ENCODE peak calls at places on chromosomes 12 and 14, in ten cellular contexts. G is breast epithelium; O is smooth muscle cell of the brain vasculature; E is stimulated activated CD4-positive, alpha-beta T cell treated with anti-CD3 and anti-CD28 coated beads, Interleukin-2, amount 100 ng/mL, for 24 hours; N is erythroblast; H is left ventricle myocardium inferior; A is activated effector memory CD4-positive, alpha-beta T cell treated with Interleukin-2 at 50 U/mL for 16 hours; W is GM23338; V is HFFc6; I is left colon. T is an unnamed sample.

GRCh38 chr14:69610859-69611263 is 535 bp upstream of the SUSD6 start:
- DNase-seq in G (no peak), O (no peak), E (no peak), N (peak; percentile 66), H (no peak), A (no peak), W (peak; percentile 44), V (peak; percentile 17), I (no peak), T (no peak)

GRCh38 chr14:85391455-85391854 is 138.5 kb upstream of the FLRT2 start:
- DNase-seq in G (no peak), O (no peak), E (no peak), N (no peak), H (no peak), A (no peak), W (no peak), V (no peak), I (no peak), T (no peak)

GRCh38 chr12:45343269-45344051 is 127.6 kb downstream of the ANO6 start:
- DNase-seq in G (no peak), O (no peak), E (no peak), N (no peak), H (peak; percentile 32), A (no peak), W (no peak), V (peak; percentile 71), I (no peak), T (no peak)

GRCh38 chr12:55619352-55620138 is 17.1 kb upstream of the OR10P1 start:
- DNase-seq in G (peak; percentile 26), O (peak; percentile 83), E (peak; percentile 53), N (peak; percentile 72), H (no peak), A (no peak), W (peak; percentile 98), V (peak; percentile 92), I (no peak), T (peak; percentile 72)

GRCh38 chr14:94041551-94042346 is 15.6 kb downstream of the OTUB2 start:
- DNase-seq in G (no peak), O (no peak), E (no peak), N (no peak), H (peak; percentile 64), A (no peak), W (no peak), V (peak; percentile 90), I (no peak), T (no peak)

GRCh38 chr14:62162998-62163589 is 400.9 kb downstream of the SNAPC1 start:
- DNase-seq in G (no peak), O (peak; percentile 13), E (no peak), N (peak; percentile 51), H (no peak), A (no peak), W (peak; percentile 82), V (peak; percentile 28), I (no peak), T (peak; percentile 43)

GRCh38 chr14:104967414-104968152 is 10.6 kb downstream of the AHNAK2 start:
- DNase-seq in G (no peak), O (no peak), E (no peak), N (no peak), H (peak; percentile 56), A (no peak), W (peak; percentile 65), V (no peak), I (peak; percentile 49), T (no peak)

GRCh38 chr12:104801427-104801826 is 156.7 kb downstream of the SLC41A2 start:
- DNase-seq in G (no peak), O (no peak), E (no peak), N (no peak), H (no peak), A (no peak), W (no peak), V (no peak), I (no peak), T (no peak)

GRCh38 chr12:442235-442884 is 17.4 kb upstream of the B4GALNT3 start:
- DNase-seq in G (no peak), O (peak; percentile 20), E (peak; percentile 61), N (peak; percentile 36), H (no peak), A (no peak), W (peak; percentile 83), V (peak; percentile 42), I (no peak), T (no peak)

GRCh38 chr12:54413284-54414190 is 5.5 kb downstream of the ITGA5 start:
- DNase-seq in G (no peak), O (no peak), E (peak; percentile 67), N (no peak), H (peak; percentile 59), A (peak; percentile 77), W (no peak), V (peak; percentile 42), I (peak; percentile 52), T (peak; percentile 60)

GRCh38 chr12:130825771-130826150 is 13.3 kb downstream of the STX2 start:
- DNase-seq in G (no peak), O (no peak), E (no peak), N (peak; percentile 88), H (no peak), A (no peak), W (no peak), V (no peak), I (no peak), T (no peak)

GRCh38 chr12:51941669-51942455 is 9.6 kb upstream of the ACVR1B start:
- DNase-seq in G (no peak), O (no peak), E (no peak), N (no peak), H (no peak), A (no peak), W (no peak), V (no peak), I (no peak), T (no peak)

GRCh38 chr14:28785096-28785952 is 18.7 kb downstream of the FOXG1 start:
- DNase-seq in G (no peak), O (no peak), E (no peak), N (no peak), H (no peak), A (no peak), W (peak; percentile 91), V (no peak), I (no peak), T (no peak)

GRCh38 chr12:63294327-63294632 is 143.3 kb upstream of the AVPR1A start:
- DNase-seq in G (no peak), O (peak; percentile 76), E (no peak), N (no peak), H (no peak), A (no peak), W (no peak), V (peak; percentile 73), I (no peak), T (no peak)

GRCh38 chr12:64825143-64826011 is 930 bp downstream of the TBC1D30 start:
- DNase-seq in G (no peak), O (no peak), E (no peak), N (no peak), H (no peak), A (no peak), W (peak; percentile 60), V (no peak), I (no peak), T (peak; percentile 42)

T was measured in GM13976.